ENCODE peak calls at places on chromosomes 4 and X, in four cellular contexts. I is GM13976, S is endothelial cell, V is AG09309. Z is an unnamed sample.

GRCh38 chr4:52312722-52313121 is 261.6 kb downstream of the SPATA18 start:
- DNase-seq in S (no peak), I (no peak), V (no peak), Z (no peak)

GRCh38 chr4:165844151-165844550 is 28.9 kb upstream of the TLL1 start:
- DNase-seq in S (no peak), V (no peak), I (no peak), Z (no peak)

GRCh38 chr4:37653601-37654000 is 32.6 kb downstream of the RELL1 start:
- DNase-seq in S (no peak), V (no peak), I (no peak), Z (no peak)

GRCh38 chrX:37380920-37381319 is 31.8 kb downstream of the PRRG1 start:
- DNase-seq in S (no peak), V (no peak), I (no peak), Z (peak)

GRCh38 chr4:181830404-181831035 is 412.7 kb upstream of the TENM3 start:
- DNase-seq in I (peak), V (no peak), S (no peak), Z (no peak)

GRCh38 chr4:90745176-90745575 is 618.0 kb downstream of the CCSER1 start:
- DNase-seq in S (no peak), I (no peak), V (no peak), Z (no peak)

GRCh38 chr4:26263165-26263564 is 57.6 kb upstream of the RBPJ start:
- DNase-seq in I (no peak), S (no peak), V (no peak), Z (no peak)

GRCh38 chr4:112289407-112290253 is 3.9 kb upstream of the TIFA start:
- DNase-seq in V (no peak), I (no peak), S (no peak), Z (no peak)

GRCh38 chr4:16032871-16033505 is 50.8 kb downstream of the PROM1 start:
- DNase-seq in I (no peak), V (no peak), S (no peak), Z (no peak)

GRCh38 chrX:104309169-104309568 is 54.4 kb upstream of the ESX1 start:
- DNase-seq in V (no peak), I (no peak), S (no peak), Z (no peak)
- TF ChIP-seq CTCF in V (peak), I (no peak), S (no peak), Z (no peak)

GRCh38 chr4:169152899-169153298 is 117.9 kb downstream of the SH3RF1 start:
- DNase-seq in V (no peak), S (no peak), I (no peak), Z (no peak)
- TF ChIP-seq CTCF in V (peak), S (no peak), I (no peak), Z (no peak)

GRCh38 chrX:103417370-103417769 is 41.0 kb downstream of the BEX3 start:
- DNase-seq in I (no peak), V (no peak), S (no peak), Z (no peak)
- TF ChIP-seq CTCF in I (no peak), V (no peak), S (no peak), Z (no peak)

DNA sequence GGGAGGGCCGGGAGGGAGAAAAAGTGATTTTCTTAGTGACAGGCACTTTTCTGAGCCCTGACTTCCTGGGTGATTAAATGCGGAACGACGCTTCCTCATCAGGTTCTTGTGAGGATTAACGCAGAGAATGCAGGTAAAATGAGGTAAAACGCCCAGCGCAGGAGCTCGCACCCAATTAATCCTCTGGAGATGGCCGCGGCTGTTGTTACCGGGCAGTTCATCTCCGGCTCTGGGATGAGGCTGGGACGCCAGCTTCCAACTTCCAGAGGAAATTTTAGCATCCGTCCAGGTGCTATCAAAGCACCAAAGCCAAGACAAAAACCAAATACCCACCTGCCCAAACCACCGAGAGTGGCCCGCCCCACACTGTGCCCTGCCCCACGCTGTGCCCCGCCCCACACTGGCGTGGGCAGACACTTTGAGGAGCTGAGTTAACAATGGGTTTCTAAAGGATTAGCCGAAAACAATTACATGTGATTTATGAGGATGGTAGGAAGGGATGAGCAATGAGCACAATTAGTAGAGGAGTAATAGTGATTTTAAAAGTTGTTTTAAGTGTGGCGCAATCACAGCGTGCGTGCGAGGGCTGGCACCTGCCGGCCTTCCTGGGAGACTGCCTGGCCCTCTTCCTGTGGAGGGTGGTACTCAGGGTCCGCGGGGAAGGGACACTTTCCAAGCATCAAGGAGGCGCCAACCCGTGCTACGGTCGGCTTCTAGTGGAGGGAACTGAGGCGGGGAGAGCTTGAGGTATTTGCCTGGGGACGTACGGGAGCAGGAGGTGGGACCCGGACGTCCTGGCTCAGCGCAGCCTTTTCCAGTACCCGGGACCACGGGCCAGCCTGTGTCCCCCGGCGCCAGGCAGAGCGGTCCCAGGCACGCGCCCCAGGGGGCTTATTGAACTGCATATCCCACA is 41.6 kb upstream of the ADRA2C start:
- DNase-seq in V (no peak), S (no peak), I (no peak), Z (no peak)
- TF ChIP-seq CTCF in V (no peak), S (no peak), I (no peak), Z (no peak)